ENCODE peak calls at places on chromosomes 2 and 18, in seven cellular contexts. One of them, this sample, is unnamed.

GRCh38 chr2:140658766-140659165 is 1472.0 kb downstream of the LRP1B start:
- DNase-seq in lower lobe of right lung: no peak
- DNase-seq in body of pancreas: no peak
- DNase-seq in dorsolateral prefrontal cortex: no peak
- DNase-seq in thyroid gland: no peak
- DNase-seq in astrocyte of the spinal cord: no peak
- DNase-seq in choroid plexus epithelial cell: peak; percentile 10
- DNase-seq in this sample: no peak

GRCh38 chr2:85585781-85586105 is 1.5 kb downstream of the VAMP5 start:
- DNase-seq in body of pancreas: no peak
- DNase-seq in choroid plexus epithelial cell: no peak
- DNase-seq in lower lobe of right lung: no peak
- DNase-seq in thyroid gland: no peak
- DNase-seq in dorsolateral prefrontal cortex: no peak
- DNase-seq in astrocyte of the spinal cord: peak; percentile 58
- DNase-seq in this sample: peak; percentile 36

GRCh38 chr18:26867471-26867870 is 2.0 kb upstream of the AQP4 start:
- DNase-seq in thyroid gland: no peak
- DNase-seq in body of pancreas: no peak
- DNase-seq in astrocyte of the spinal cord: no peak
- DNase-seq in dorsolateral prefrontal cortex: peak; percentile 41
- DNase-seq in lower lobe of right lung: no peak
- DNase-seq in choroid plexus epithelial cell: no peak
- DNase-seq in this sample: no peak

GRCh38 chr2:45681675-45682074 is 30.2 kb downstream of the PRKCE start:
- DNase-seq in lower lobe of right lung: no peak
- DNase-seq in choroid plexus epithelial cell: peak; percentile 80
- DNase-seq in dorsolateral prefrontal cortex: no peak
- DNase-seq in body of pancreas: peak; percentile 39
- DNase-seq in astrocyte of the spinal cord: peak; percentile 82
- DNase-seq in thyroid gland: no peak
- DNase-seq in this sample: peak; percentile 89

GRCh38 chr2:145598434-145598833 is 1078.5 kb upstream of the ZEB2 start:
- DNase-seq in thyroid gland: no peak
- DNase-seq in choroid plexus epithelial cell: peak; percentile 71
- DNase-seq in dorsolateral prefrontal cortex: no peak
- DNase-seq in body of pancreas: no peak
- DNase-seq in astrocyte of the spinal cord: peak; percentile 75
- DNase-seq in lower lobe of right lung: no peak
- DNase-seq in this sample: peak; percentile 12

GRCh38 chr2:142130111-142131015 is 453 bp downstream of the LRP1B start:
- DNase-seq in thyroid gland: peak; percentile 88
- DNase-seq in dorsolateral prefrontal cortex: peak; percentile 70
- DNase-seq in body of pancreas: peak; percentile 78
- DNase-seq in astrocyte of the spinal cord: peak; percentile 73
- DNase-seq in lower lobe of right lung: peak; percentile 75
- DNase-seq in choroid plexus epithelial cell: peak; percentile 82
- DNase-seq in this sample: peak; percentile 45

GRCh38 chr2:100008960-100009359 is 133.4 kb downstream of the AFF3 start:
- DNase-seq in dorsolateral prefrontal cortex: no peak
- DNase-seq in astrocyte of the spinal cord: peak; percentile 16
- DNase-seq in thyroid gland: no peak
- DNase-seq in choroid plexus epithelial cell: peak; percentile 40
- DNase-seq in lower lobe of right lung: no peak
- DNase-seq in body of pancreas: no peak
- DNase-seq in this sample: peak; percentile 10

GRCh38 chr2:187718092-187718491 is 163.9 kb upstream of the TFPI start:
- DNase-seq in lower lobe of right lung: no peak
- DNase-seq in choroid plexus epithelial cell: no peak
- DNase-seq in astrocyte of the spinal cord: no peak
- DNase-seq in dorsolateral prefrontal cortex: no peak
- DNase-seq in thyroid gland: no peak
- DNase-seq in body of pancreas: no peak
- DNase-seq in this sample: no peak

GRCh38 chr2:61619561-61619960 is 81.4 kb upstream of the XPO1 start:
- DNase-seq in choroid plexus epithelial cell: no peak
- DNase-seq in dorsolateral prefrontal cortex: no peak
- DNase-seq in astrocyte of the spinal cord: no peak
- DNase-seq in lower lobe of right lung: no peak
- DNase-seq in body of pancreas: no peak
- DNase-seq in thyroid gland: no peak
- DNase-seq in this sample: no peak

GRCh38 chr18:23862071-23862470 is 152.5 kb upstream of the TTC39C start:
- DNase-seq in thyroid gland: no peak
- DNase-seq in choroid plexus epithelial cell: peak; percentile 71
- DNase-seq in astrocyte of the spinal cord: peak; percentile 92
- DNase-seq in lower lobe of right lung: no peak
- DNase-seq in dorsolateral prefrontal cortex: no peak
- DNase-seq in body of pancreas: no peak
- DNase-seq in this sample: peak; percentile 68

GRCh38 chr2:10487144-10488104 is 39.3 kb upstream of the ODC1 start:
- DNase-seq in body of pancreas: no peak
- DNase-seq in astrocyte of the spinal cord: no peak
- DNase-seq in thyroid gland: no peak
- DNase-seq in lower lobe of right lung: no peak
- DNase-seq in choroid plexus epithelial cell: no peak
- DNase-seq in dorsolateral prefrontal cortex: peak; percentile 20
- DNase-seq in this sample: no peak

GRCh38 chr18:49682301-49683190 is 120.7 kb downstream of the LIPG start:
- DNase-seq in body of pancreas: no peak
- DNase-seq in lower lobe of right lung: no peak
- DNase-seq in dorsolateral prefrontal cortex: no peak
- DNase-seq in astrocyte of the spinal cord: no peak
- DNase-seq in choroid plexus epithelial cell: peak; percentile 44
- DNase-seq in thyroid gland: no peak
- DNase-seq in this sample: peak; percentile 69

GRCh38 chr2:84897773-84898172 is 7.7 kb upstream of the TMSB10 start:
- DNase-seq in astrocyte of the spinal cord: no peak
- DNase-seq in lower lobe of right lung: no peak
- DNase-seq in choroid plexus epithelial cell: no peak
- DNase-seq in thyroid gland: no peak
- DNase-seq in dorsolateral prefrontal cortex: no peak
- DNase-seq in body of pancreas: no peak
- DNase-seq in this sample: no peak

GRCh38 chr2:118994778-118995177 is 52.8 kb downstream of the MARCO start:
- DNase-seq in astrocyte of the spinal cord: no peak
- DNase-seq in body of pancreas: no peak
- DNase-seq in choroid plexus epithelial cell: no peak
- DNase-seq in lower lobe of right lung: no peak
- DNase-seq in dorsolateral prefrontal cortex: no peak
- DNase-seq in thyroid gland: no peak
- DNase-seq in this sample: no peak

GRCh38 chr2:23249348-23249747 is 135.6 kb upstream of the KLHL29 start:
- DNase-seq in choroid plexus epithelial cell: no peak
- DNase-seq in dorsolateral prefrontal cortex: no peak
- DNase-seq in thyroid gland: no peak
- DNase-seq in body of pancreas: peak; percentile 18
- DNase-seq in lower lobe of right lung: no peak
- DNase-seq in astrocyte of the spinal cord: no peak
- DNase-seq in this sample: no peak

GRCh38 chr2:43305537-43305936 is 79.1 kb upstream of the ZFP36L2 start:
- DNase-seq in body of pancreas: peak; percentile 65
- DNase-seq in astrocyte of the spinal cord: no peak
- DNase-seq in thyroid gland: no peak
- DNase-seq in lower lobe of right lung: peak; percentile 71
- DNase-seq in dorsolateral prefrontal cortex: no peak
- DNase-seq in choroid plexus epithelial cell: peak; percentile 42
- DNase-seq in this sample: peak; percentile 75

GRCh38 chr2:20190862-20191713 is 33.8 kb downstream of the SDC1 start:
- DNase-seq in lower lobe of right lung: no peak
- DNase-seq in astrocyte of the spinal cord: no peak
- DNase-seq in choroid plexus epithelial cell: no peak
- DNase-seq in body of pancreas: no peak
- DNase-seq in thyroid gland: no peak
- DNase-seq in dorsolateral prefrontal cortex: no peak
- DNase-seq in this sample: peak; percentile 23

GRCh38 chr2:239202343-239202742 is 198.5 kb downstream of the HDAC4 start:
- DNase-seq in body of pancreas: no peak
- DNase-seq in astrocyte of the spinal cord: no peak
- DNase-seq in choroid plexus epithelial cell: no peak
- DNase-seq in lower lobe of right lung: no peak
- DNase-seq in dorsolateral prefrontal cortex: no peak
- DNase-seq in thyroid gland: no peak
- DNase-seq in this sample: no peak

GRCh38 chr2:205698556-205699282 is 16.4 kb downstream of the NRP2 start:
- DNase-seq in astrocyte of the spinal cord: no peak
- DNase-seq in choroid plexus epithelial cell: no peak
- DNase-seq in thyroid gland: no peak
- DNase-seq in dorsolateral prefrontal cortex: no peak
- DNase-seq in body of pancreas: no peak
- DNase-seq in lower lobe of right lung: no peak
- DNase-seq in this sample: peak; percentile 72

GRCh38 chr18:51668632-51669031 is 471.2 kb upstream of the MEX3C start:
- DNase-seq in body of pancreas: no peak
- DNase-seq in dorsolateral prefrontal cortex: no peak
- DNase-seq in astrocyte of the spinal cord: no peak
- DNase-seq in lower lobe of right lung: no peak
- DNase-seq in thyroid gland: no peak
- DNase-seq in choroid plexus epithelial cell: no peak
- DNase-seq in this sample: no peak

GRCh38 chr18:27746241-27746640 is 430.7 kb downstream of the CDH2 start:
- DNase-seq in thyroid gland: no peak
- DNase-seq in body of pancreas: no peak
- DNase-seq in lower lobe of right lung: no peak
- DNase-seq in dorsolateral prefrontal cortex: no peak
- DNase-seq in choroid plexus epithelial cell: no peak
- DNase-seq in astrocyte of the spinal cord: no peak
- DNase-seq in this sample: no peak

GRCh38 chr2:98604547-98604946 is 3.8 kb downstream of the COA5 start:
- DNase-seq in lower lobe of right lung: no peak
- DNase-seq in astrocyte of the spinal cord: no peak
- DNase-seq in thyroid gland: no peak
- DNase-seq in body of pancreas: no peak
- DNase-seq in choroid plexus epithelial cell: no peak
- DNase-seq in dorsolateral prefrontal cortex: no peak
- DNase-seq in this sample: no peak

GRCh38 chr2:220103596-220103995 is 476.2 kb downstream of the SLC4A3 start:
- DNase-seq in lower lobe of right lung: no peak
- DNase-seq in thyroid gland: no peak
- DNase-seq in dorsolateral prefrontal cortex: no peak
- DNase-seq in body of pancreas: no peak
- DNase-seq in astrocyte of the spinal cord: no peak
- DNase-seq in choroid plexus epithelial cell: no peak
- DNase-seq in this sample: no peak

GRCh38 chr2:25856377-25856776 is 21.9 kb downstream of the ASXL2 start:
- DNase-seq in body of pancreas: no peak
- DNase-seq in choroid plexus epithelial cell: no peak
- DNase-seq in lower lobe of right lung: no peak
- DNase-seq in dorsolateral prefrontal cortex: no peak
- DNase-seq in thyroid gland: no peak
- DNase-seq in astrocyte of the spinal cord: no peak
- DNase-seq in this sample: no peak

GRCh38 chr2:214837466-214837865 is 28.0 kb upstream of the BARD1 start:
- DNase-seq in astrocyte of the spinal cord: no peak
- DNase-seq in choroid plexus epithelial cell: no peak
- DNase-seq in thyroid gland: no peak
- DNase-seq in lower lobe of right lung: no peak
- DNase-seq in dorsolateral prefrontal cortex: no peak
- DNase-seq in body of pancreas: no peak
- DNase-seq in this sample: no peak

GRCh38 chr18:49022311-49023280 is 71.8 kb upstream of the SMAD7 start:
- DNase-seq in dorsolateral prefrontal cortex: peak; percentile 23
- DNase-seq in astrocyte of the spinal cord: no peak
- DNase-seq in choroid plexus epithelial cell: no peak
- DNase-seq in lower lobe of right lung: no peak
- DNase-seq in thyroid gland: no peak
- DNase-seq in body of pancreas: no peak
- DNase-seq in this sample: no peak

GRCh38 chr2:96884299-96885156 is 14.6 kb upstream of the SEMA4C start:
- DNase-seq in thyroid gland: no peak
- DNase-seq in lower lobe of right lung: no peak
- DNase-seq in dorsolateral prefrontal cortex: no peak
- DNase-seq in choroid plexus epithelial cell: no peak
- DNase-seq in astrocyte of the spinal cord: no peak
- DNase-seq in body of pancreas: no peak
- DNase-seq in this sample: no peak

GRCh38 chr2:227853765-227854271 is 17.6 kb upstream of the DAW1 start:
- DNase-seq in dorsolateral prefrontal cortex: no peak
- DNase-seq in body of pancreas: no peak
- DNase-seq in choroid plexus epithelial cell: peak; percentile 21
- DNase-seq in astrocyte of the spinal cord: peak; percentile 45
- DNase-seq in thyroid gland: peak; percentile 55
- DNase-seq in lower lobe of right lung: no peak
- DNase-seq in this sample: peak; percentile 25
- TF ChIP-seq CTCF in dorsolateral prefrontal cortex: no peak
- TF ChIP-seq CTCF in body of pancreas: no peak
- TF ChIP-seq CTCF in choroid plexus epithelial cell: no peak
- TF ChIP-seq CTCF in astrocyte of the spinal cord: no peak
- TF ChIP-seq CTCF in thyroid gland: no peak
- TF ChIP-seq CTCF in lower lobe of right lung: no peak
- TF ChIP-seq CTCF in this sample: no peak

GRCh38 chr2:160402997-160403979 is 90.3 kb downstream of the RBMS1 start:
- DNase-seq in dorsolateral prefrontal cortex: no peak
- DNase-seq in astrocyte of the spinal cord: no peak
- DNase-seq in lower lobe of right lung: no peak
- DNase-seq in choroid plexus epithelial cell: no peak
- DNase-seq in thyroid gland: no peak
- DNase-seq in body of pancreas: no peak
- DNase-seq in this sample: peak; percentile 78
- H3K4me3 ChIP-seq in dorsolateral prefrontal cortex: no peak overlapping the region
- H3K4me3 ChIP-seq in astrocyte of the spinal cord: no peak overlapping the region
- H3K4me3 ChIP-seq in lower lobe of right lung: no peak overlapping the region
- H3K4me3 ChIP-seq in choroid plexus epithelial cell: no peak overlapping the region
- H3K4me3 ChIP-seq in thyroid gland: no peak overlapping the region
- H3K4me3 ChIP-seq in body of pancreas: no peak overlapping the region
- H3K4me3 ChIP-seq in this sample: peak overlapping the region; percentile 8

DNA sequence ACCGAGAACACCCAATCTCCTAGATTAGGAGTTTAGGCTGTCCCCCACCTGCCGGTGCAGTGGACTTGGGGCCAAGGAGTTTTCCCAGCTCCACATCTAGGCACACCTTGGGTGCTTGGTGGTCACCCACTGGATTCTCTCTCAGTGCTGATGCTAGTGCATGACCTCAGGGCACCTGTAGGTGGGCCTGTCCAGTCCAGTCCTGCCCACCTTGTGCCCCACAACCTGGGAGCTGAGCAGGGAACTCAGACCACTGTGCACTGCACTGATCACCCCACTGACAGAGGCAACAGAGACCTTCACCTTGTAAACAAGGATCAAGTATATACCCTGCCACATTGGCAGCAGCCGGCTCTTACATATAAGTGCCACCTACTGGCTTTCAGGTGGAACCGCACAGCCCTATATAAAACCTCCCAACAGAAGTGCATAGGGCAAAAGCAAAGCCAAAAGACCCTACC is 12.7 kb upstream of the CDH19 start:
- DNase-seq in astrocyte of the spinal cord: no peak
- DNase-seq in dorsolateral prefrontal cortex: peak; percentile 43
- DNase-seq in body of pancreas: peak; percentile 6
- DNase-seq in thyroid gland: no peak
- DNase-seq in choroid plexus epithelial cell: peak; percentile 42
- DNase-seq in lower lobe of right lung: no peak
- DNase-seq in this sample: peak; percentile 35
- TF ChIP-seq CTCF in astrocyte of the spinal cord: peak; percentile 55
- TF ChIP-seq CTCF in dorsolateral prefrontal cortex: peak; percentile 72
- TF ChIP-seq CTCF in body of pancreas: no peak
- TF ChIP-seq CTCF in thyroid gland: no peak
- TF ChIP-seq CTCF in choroid plexus epithelial cell: peak; percentile 70
- TF ChIP-seq CTCF in lower lobe of right lung: peak; percentile 38
- TF ChIP-seq CTCF in this sample: peak; percentile 52

GRCh38 chr2:222470802-222471468 is 46.6 kb downstream of the SGPP2 start:
- DNase-seq in astrocyte of the spinal cord: no peak
- DNase-seq in body of pancreas: no peak
- DNase-seq in thyroid gland: no peak
- DNase-seq in lower lobe of right lung: no peak
- DNase-seq in dorsolateral prefrontal cortex: no peak
- DNase-seq in choroid plexus epithelial cell: no peak
- DNase-seq in this sample: no peak
- H3K4me3 ChIP-seq in astrocyte of the spinal cord: no peak overlapping the region
- H3K4me3 ChIP-seq in body of pancreas: no peak overlapping the region
- H3K4me3 ChIP-seq in thyroid gland: no peak overlapping the region
- H3K4me3 ChIP-seq in lower lobe of right lung: no peak overlapping the region
- H3K4me3 ChIP-seq in dorsolateral prefrontal cortex: no peak overlapping the region
- H3K4me3 ChIP-seq in choroid plexus epithelial cell: no peak overlapping the region
- H3K4me3 ChIP-seq in this sample: no peak overlapping the region

This sample was measured in cardiac fibroblast.